ENCODE peak calls at places on chromosomes 11 and 22, in eight cellular contexts. One of them, this sample, is unnamed.

GRCh38 chr11:44339530-44339883 is 29.6 kb upstream of the ALX4 start:
- DNase-seq in adrenal gland: no peak
- DNase-seq in AG04450: no peak
- DNase-seq in foreskin keratinocyte: no peak
- DNase-seq in OCI-LY7: no peak
- DNase-seq in kidney: no peak
- DNase-seq in dorsolateral prefrontal cortex: no peak
- DNase-seq in IMR-90: no peak
- DNase-seq in this sample: no peak

GRCh38 chr11:19216709-19217374 is 15.1 kb upstream of the CSRP3 start:
- DNase-seq in adrenal gland: no peak
- DNase-seq in AG04450: no peak
- DNase-seq in foreskin keratinocyte: peak; percentile 73
- DNase-seq in OCI-LY7: no peak
- DNase-seq in kidney: no peak
- DNase-seq in dorsolateral prefrontal cortex: no peak
- DNase-seq in IMR-90: no peak
- DNase-seq in this sample: no peak

GRCh38 chr11:15742626-15743243 is 613.6 kb downstream of the SOX6 start:
- DNase-seq in adrenal gland: peak; percentile 82
- DNase-seq in AG04450: no peak
- DNase-seq in foreskin keratinocyte: peak; percentile 14
- DNase-seq in OCI-LY7: no peak
- DNase-seq in kidney: no peak
- DNase-seq in dorsolateral prefrontal cortex: no peak
- DNase-seq in IMR-90: peak; percentile 50
- DNase-seq in this sample: no peak

GRCh38 chr11:13114566-13115465 is 105.7 kb downstream of the RASSF10 start:
- DNase-seq in adrenal gland: no peak
- DNase-seq in AG04450: no peak
- DNase-seq in foreskin keratinocyte: no peak
- DNase-seq in OCI-LY7: no peak
- DNase-seq in kidney: no peak
- DNase-seq in dorsolateral prefrontal cortex: peak; percentile 32
- DNase-seq in IMR-90: no peak
- DNase-seq in this sample: no peak

GRCh38 chr11:111983187-111983986 is 41.8 kb upstream of the DLAT start:
- DNase-seq in adrenal gland: no peak
- DNase-seq in AG04450: peak; percentile 10
- DNase-seq in foreskin keratinocyte: peak; percentile 63
- DNase-seq in OCI-LY7: no peak
- DNase-seq in kidney: peak; percentile 84
- DNase-seq in dorsolateral prefrontal cortex: peak; percentile 49
- DNase-seq in IMR-90: peak; percentile 72
- DNase-seq in this sample: no peak

GRCh38 chr11:47464479-47464878 is 15.5 kb upstream of the RAPSN start:
- DNase-seq in adrenal gland: no peak
- DNase-seq in AG04450: no peak
- DNase-seq in foreskin keratinocyte: no peak
- DNase-seq in OCI-LY7: no peak
- DNase-seq in kidney: peak; percentile 37
- DNase-seq in dorsolateral prefrontal cortex: no peak
- DNase-seq in IMR-90: peak; percentile 42
- DNase-seq in this sample: no peak

GRCh38 chr11:64585150-64585549 is 5.9 kb upstream of the SLC22A12 start:
- DNase-seq in adrenal gland: no peak
- DNase-seq in AG04450: no peak
- DNase-seq in foreskin keratinocyte: no peak
- DNase-seq in OCI-LY7: no peak
- DNase-seq in kidney: peak; percentile 12
- DNase-seq in dorsolateral prefrontal cortex: peak; percentile 11
- DNase-seq in IMR-90: no peak
- DNase-seq in this sample: no peak

GRCh38 chr22:41092023-41092817 is at the start of gene EP300:
- DNase-seq in adrenal gland: peak; percentile 89
- DNase-seq in AG04450: no peak
- DNase-seq in foreskin keratinocyte: peak; percentile 51
- DNase-seq in OCI-LY7: peak; percentile 81
- DNase-seq in kidney: peak; percentile 97
- DNase-seq in dorsolateral prefrontal cortex: peak; percentile 81
- DNase-seq in IMR-90: peak; percentile 68
- DNase-seq in this sample: peak; percentile 84

GRCh38 chr11:105673089-105673488 is 63.2 kb downstream of the GRIA4 start:
- DNase-seq in adrenal gland: no peak
- DNase-seq in AG04450: peak; percentile 34
- DNase-seq in foreskin keratinocyte: peak; percentile 34
- DNase-seq in OCI-LY7: peak; percentile 7
- DNase-seq in kidney: no peak
- DNase-seq in dorsolateral prefrontal cortex: no peak
- DNase-seq in IMR-90: peak; percentile 72
- DNase-seq in this sample: peak; percentile 17

GRCh38 chr11:91664521-91664920 is 560.1 kb upstream of the FAT3 start:
- DNase-seq in adrenal gland: no peak
- DNase-seq in AG04450: no peak
- DNase-seq in foreskin keratinocyte: no peak
- DNase-seq in OCI-LY7: no peak
- DNase-seq in kidney: no peak
- DNase-seq in dorsolateral prefrontal cortex: no peak
- DNase-seq in IMR-90: no peak
- DNase-seq in this sample: no peak

GRCh38 chr11:71131861-71132260 is 120.5 kb downstream of the SHANK2 start:
- DNase-seq in adrenal gland: no peak
- DNase-seq in AG04450: no peak
- DNase-seq in foreskin keratinocyte: no peak
- DNase-seq in OCI-LY7: no peak
- DNase-seq in kidney: peak; percentile 48
- DNase-seq in dorsolateral prefrontal cortex: no peak
- DNase-seq in IMR-90: no peak
- DNase-seq in this sample: no peak

GRCh38 chr11:75639752-75640151 is 29.1 kb downstream of the MAP6 start:
- DNase-seq in adrenal gland: peak; percentile 83
- DNase-seq in AG04450: no peak
- DNase-seq in foreskin keratinocyte: no peak
- DNase-seq in OCI-LY7: no peak
- DNase-seq in kidney: peak; percentile 90
- DNase-seq in dorsolateral prefrontal cortex: peak; percentile 93
- DNase-seq in IMR-90: peak; percentile 59
- DNase-seq in this sample: peak; percentile 66

GRCh38 chr11:34332524-34332923 is 25.3 kb downstream of the ABTB2 start:
- DNase-seq in adrenal gland: no peak
- DNase-seq in AG04450: no peak
- DNase-seq in foreskin keratinocyte: no peak
- DNase-seq in OCI-LY7: no peak
- DNase-seq in kidney: no peak
- DNase-seq in dorsolateral prefrontal cortex: no peak
- DNase-seq in IMR-90: no peak
- DNase-seq in this sample: no peak

GRCh38 chr11:90241414-90241813 is 18.6 kb upstream of the CHORDC1 start:
- DNase-seq in adrenal gland: no peak
- DNase-seq in AG04450: no peak
- DNase-seq in foreskin keratinocyte: no peak
- DNase-seq in OCI-LY7: no peak
- DNase-seq in kidney: no peak
- DNase-seq in dorsolateral prefrontal cortex: no peak
- DNase-seq in IMR-90: no peak
- DNase-seq in this sample: no peak

GRCh38 chr22:27810566-27810965 is 9.0 kb upstream of the MN1 start:
- DNase-seq in adrenal gland: no peak
- DNase-seq in AG04450: peak; percentile 36
- DNase-seq in foreskin keratinocyte: no peak
- DNase-seq in OCI-LY7: no peak
- DNase-seq in kidney: peak; percentile 76
- DNase-seq in dorsolateral prefrontal cortex: no peak
- DNase-seq in IMR-90: peak; percentile 68
- DNase-seq in this sample: peak; percentile 61

GRCh38 chr11:69403556-69404215 is 77.8 kb upstream of the LINC01488 start:
- DNase-seq in adrenal gland: no peak
- DNase-seq in AG04450: peak; percentile 37
- DNase-seq in foreskin keratinocyte: no peak
- DNase-seq in OCI-LY7: no peak
- DNase-seq in kidney: peak; percentile 28
- DNase-seq in dorsolateral prefrontal cortex: peak; percentile 2
- DNase-seq in IMR-90: peak; percentile 82
- DNase-seq in this sample: no peak

DNA sequence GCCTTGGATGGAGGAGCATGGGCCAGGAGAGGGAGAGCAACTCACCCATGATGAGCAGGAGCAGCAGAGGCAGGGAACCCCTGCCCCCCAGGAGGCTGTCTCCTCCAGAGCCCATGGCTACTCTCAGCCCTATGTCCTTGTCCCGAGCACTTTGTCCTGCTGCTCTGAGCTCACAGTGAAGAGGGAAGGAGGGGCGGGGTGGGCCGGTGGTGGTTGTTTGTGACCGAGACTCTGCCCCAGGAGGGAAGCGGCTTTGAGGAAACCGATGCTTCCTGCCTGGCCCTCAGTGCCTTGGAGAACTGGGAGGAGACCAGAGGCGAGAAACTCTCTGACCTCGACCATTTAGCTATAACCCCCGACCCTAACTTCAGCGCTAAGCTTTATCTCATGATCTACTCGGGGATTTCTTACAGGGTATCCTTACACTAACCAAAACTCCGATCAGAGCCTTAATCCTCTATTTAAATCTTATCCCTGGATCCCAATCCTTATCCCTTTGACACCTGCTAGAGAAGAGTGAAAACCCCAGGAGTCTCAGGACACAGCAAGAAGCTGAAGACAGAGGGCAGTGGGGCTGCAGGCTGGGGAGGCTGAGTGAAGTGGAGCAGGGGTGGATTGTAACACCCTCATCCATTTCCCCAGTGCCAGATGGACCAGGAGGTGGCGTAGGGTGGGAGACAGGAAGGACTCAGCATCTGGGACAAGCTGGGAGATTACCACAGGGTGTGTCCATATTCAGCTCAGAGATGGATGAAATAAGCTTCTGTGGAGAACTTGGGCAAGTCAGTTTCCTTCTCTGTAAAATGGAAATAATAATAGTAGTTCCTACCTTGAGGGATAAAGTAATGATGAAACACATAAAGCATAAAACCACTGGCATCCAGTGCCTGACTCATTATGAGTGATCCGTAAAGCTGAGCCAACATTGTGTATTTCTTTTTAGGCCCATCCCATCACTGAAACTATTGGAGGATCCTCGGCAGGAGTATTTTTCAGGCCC is at the start of gene ROBO4:
- DNase-seq in adrenal gland: peak; percentile 62
- DNase-seq in AG04450: peak; percentile 66
- DNase-seq in foreskin keratinocyte: peak; percentile 96
- DNase-seq in OCI-LY7: no peak
- DNase-seq in kidney: no peak
- DNase-seq in dorsolateral prefrontal cortex: no peak
- DNase-seq in IMR-90: peak; percentile 94
- DNase-seq in this sample: peak; percentile 83
- H3K27ac ChIP-seq in adrenal gland: peak within 1 kb of the TSS; percentile 53
- H3K27ac ChIP-seq in AG04450: peak within 1 kb of the TSS; percentile 99
- H3K27ac ChIP-seq in foreskin keratinocyte: peak within 1 kb of the TSS; percentile 75
- H3K27ac ChIP-seq in OCI-LY7: no peak within 1 kb of the TSS
- H3K27ac ChIP-seq in kidney: peak within 1 kb of the TSS; percentile 77
- H3K27ac ChIP-seq in dorsolateral prefrontal cortex: peak within 1 kb of the TSS; percentile 81
- H3K27ac ChIP-seq in IMR-90: peak within 1 kb of the TSS; percentile 93
- H3K27ac ChIP-seq in this sample: peak within 1 kb of the TSS; percentile 82

DNA sequence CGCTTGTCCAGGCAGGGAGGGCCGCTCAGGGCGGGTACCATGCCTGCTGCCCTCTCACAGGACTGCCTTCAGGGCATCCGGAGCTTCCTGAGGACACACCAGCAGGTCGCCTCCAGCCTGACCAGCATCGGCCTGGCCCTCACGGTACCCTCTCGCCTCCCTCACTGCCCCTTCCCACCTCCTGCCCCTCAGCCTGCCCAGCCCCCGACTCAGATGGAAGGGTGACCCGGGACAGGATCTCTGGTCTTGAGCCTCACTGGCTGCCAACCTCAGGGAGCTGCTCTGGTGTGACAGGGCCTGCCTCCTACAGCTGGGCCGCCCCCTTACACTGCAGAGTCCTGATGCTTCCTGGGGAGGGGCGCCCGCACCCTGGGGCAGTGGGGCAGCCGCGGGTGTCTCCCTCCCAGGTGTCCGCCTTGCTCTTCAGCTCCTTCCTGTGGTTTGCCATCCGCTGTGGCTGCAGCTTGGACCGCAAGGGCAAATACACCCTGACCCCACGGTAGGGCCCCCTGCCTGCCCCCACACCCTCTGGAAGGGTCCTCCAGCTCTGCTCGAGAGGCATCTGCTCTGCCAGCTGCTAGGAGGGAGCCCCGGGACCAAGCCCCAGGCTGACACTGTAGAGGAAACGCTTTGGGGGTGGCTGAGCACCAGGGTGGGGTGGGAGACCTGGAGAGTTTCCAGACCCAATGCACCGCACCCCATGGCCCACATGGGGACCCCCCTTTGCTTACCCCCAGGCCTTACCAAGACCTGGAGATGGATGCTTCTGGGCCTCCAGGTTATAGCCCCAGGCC is 14.6 kb downstream of the TSPAN32 start:
- DNase-seq in adrenal gland: no peak
- DNase-seq in AG04450: no peak
- DNase-seq in foreskin keratinocyte: no peak
- DNase-seq in OCI-LY7: no peak
- DNase-seq in kidney: peak; percentile 78
- DNase-seq in dorsolateral prefrontal cortex: no peak
- DNase-seq in IMR-90: no peak
- DNase-seq in this sample: no peak
- H3K27ac ChIP-seq in adrenal gland: no peak overlapping the region
- H3K27ac ChIP-seq in AG04450: no peak overlapping the region
- H3K27ac ChIP-seq in foreskin keratinocyte: no peak overlapping the region
- H3K27ac ChIP-seq in OCI-LY7: no peak overlapping the region
- H3K27ac ChIP-seq in kidney: no peak overlapping the region
- H3K27ac ChIP-seq in dorsolateral prefrontal cortex: no peak overlapping the region
- H3K27ac ChIP-seq in IMR-90: no peak overlapping the region
- H3K27ac ChIP-seq in this sample: peak overlapping the region; percentile 83

GRCh38 chr11:119666061-119666460 is 62.9 kb downstream of the NECTIN1 start:
- DNase-seq in adrenal gland: no peak
- DNase-seq in AG04450: no peak
- DNase-seq in foreskin keratinocyte: peak; percentile 50
- DNase-seq in OCI-LY7: no peak
- DNase-seq in kidney: no peak
- DNase-seq in dorsolateral prefrontal cortex: no peak
- DNase-seq in IMR-90: no peak
- DNase-seq in this sample: no peak
- H3K27ac ChIP-seq in adrenal gland: no peak overlapping the region
- H3K27ac ChIP-seq in AG04450: no peak overlapping the region
- H3K27ac ChIP-seq in foreskin keratinocyte: no peak overlapping the region
- H3K27ac ChIP-seq in OCI-LY7: no peak overlapping the region
- H3K27ac ChIP-seq in kidney: no peak overlapping the region
- H3K27ac ChIP-seq in dorsolateral prefrontal cortex: peak overlapping the region; percentile 37
- H3K27ac ChIP-seq in IMR-90: no peak overlapping the region
- H3K27ac ChIP-seq in this sample: no peak overlapping the region

DNA sequence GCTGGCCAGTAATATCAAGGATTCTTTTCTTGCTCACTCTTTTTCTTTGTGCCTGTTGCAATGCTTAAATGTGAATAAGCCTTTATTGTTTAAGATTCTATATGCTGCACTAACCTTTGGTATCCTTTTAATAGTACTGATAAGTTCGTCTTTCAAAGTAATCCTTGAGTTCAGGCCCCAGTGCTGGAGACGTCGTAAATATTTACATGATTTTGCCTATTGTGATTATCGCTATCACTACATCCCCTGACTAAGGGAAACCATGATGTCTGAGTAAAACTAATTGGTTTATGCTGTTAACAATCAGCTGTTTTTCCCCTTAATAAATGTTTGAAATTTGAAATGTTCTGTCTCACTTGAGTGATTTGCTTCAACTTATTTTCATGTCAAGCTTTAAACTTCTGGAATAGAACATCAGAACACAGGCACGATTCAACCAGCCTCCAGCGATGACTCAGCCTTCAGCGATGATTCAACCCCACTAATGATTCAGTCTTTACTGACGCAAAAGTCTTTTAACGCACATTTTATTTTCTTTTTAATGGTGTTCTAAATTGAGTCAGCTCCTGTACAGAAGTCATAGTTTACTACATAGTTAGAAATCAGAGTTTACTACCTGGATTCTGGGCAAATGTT is 3.9 kb downstream of the HTATIP2 start:
- DNase-seq in adrenal gland: peak; percentile 71
- DNase-seq in AG04450: peak; percentile 58
- DNase-seq in foreskin keratinocyte: peak; percentile 92
- DNase-seq in OCI-LY7: no peak
- DNase-seq in kidney: no peak
- DNase-seq in dorsolateral prefrontal cortex: peak; percentile 74
- DNase-seq in IMR-90: peak; percentile 94
- DNase-seq in this sample: no peak
- H3K27ac ChIP-seq in adrenal gland: peak overlapping the region; percentile 26
- H3K27ac ChIP-seq in AG04450: peak overlapping the region; percentile 91
- H3K27ac ChIP-seq in foreskin keratinocyte: peak overlapping the region; percentile 99
- H3K27ac ChIP-seq in OCI-LY7: no peak overlapping the region
- H3K27ac ChIP-seq in kidney: no peak overlapping the region
- H3K27ac ChIP-seq in dorsolateral prefrontal cortex: peak overlapping the region; percentile 57
- H3K27ac ChIP-seq in IMR-90: peak overlapping the region; percentile 100
- H3K27ac ChIP-seq in this sample: no peak overlapping the region